ENCODE peak calls at places on chromosome 3, in four cellular contexts. J is HCT116, N is HL-60, O is K562. S is an unnamed sample.

GRCh38 chr3:13834258-13835035 is 45.4 kb downstream of the WNT7A start:
- DNase-seq in J (no peak), N (no peak), O (no peak), S (no peak)

GRCh38 chr3:22922317-22922716 is 280.8 kb upstream of the UBE2E2 start:
- DNase-seq in J (no peak), N (no peak), O (no peak), S (peak)

GRCh38 chr3:128060473-128061381 is 8.5 kb downstream of the SEC61A1 start:
- DNase-seq in J (no peak), N (no peak), O (no peak), S (no peak)

GRCh38 chr3:99884484-99884883 is 66.8 kb downstream of the CMSS1 start:
- DNase-seq in J (no peak), N (no peak), O (no peak), S (no peak)

GRCh38 chr3:11924518-11924917 is 77.8 kb upstream of the TAMM41 start:
- DNase-seq in J (no peak), N (no peak), O (no peak), S (peak)

GRCh38 chr3:127779747-127780146 is 42.6 kb downstream of the MGLL start:
- DNase-seq in J (no peak), N (no peak), O (no peak), S (no peak)

GRCh38 chr3:120767106-120767505 is 24.6 kb downstream of the GTF2E1 start:
- DNase-seq in J (no peak), N (no peak), O (no peak), S (no peak)

GRCh38 chr3:53161820-53162671 is 1.0 kb downstream of the PRKCD start:
- DNase-seq in J (no peak), N (no peak), O (peak), S (peak)

GRCh38 chr3:178295257-178295912 is 240.9 kb upstream of the KCNMB2 start:
- DNase-seq in J (no peak), N (no peak), O (no peak), S (no peak)

GRCh38 chr3:143433787-143434378 is 314.3 kb downstream of the CHST2 start:
- DNase-seq in J (peak), N (no peak), O (peak), S (peak)

GRCh38 chr3:111326144-111326995 is 215.6 kb upstream of the CD96 start:
- DNase-seq in J (no peak), N (no peak), O (no peak), S (no peak)

GRCh38 chr3:168266335-168266734 is 170.6 kb upstream of the GOLIM4 start:
- DNase-seq in J (no peak), N (no peak), O (no peak), S (no peak)

GRCh38 chr3:168267179-168267578 is 171.5 kb upstream of the GOLIM4 start:
- DNase-seq in J (no peak), N (no peak), O (no peak), S (no peak)

GRCh38 chr3:168273917-168274316 is 178.2 kb upstream of the GOLIM4 start:
- DNase-seq in J (no peak), N (no peak), O (no peak), S (no peak)

GRCh38 chr3:168272343-168272984 is 176.7 kb upstream of the GOLIM4 start:
- DNase-seq in J (no peak), N (no peak), O (no peak), S (peak)

GRCh38 chr3:168269019-168269418 is 173.3 kb upstream of the GOLIM4 start:
- DNase-seq in J (no peak), N (no peak), O (no peak), S (no peak)
- TF ChIP-seq REST in J (no peak), N (no peak), O (no peak), S (no peak)

GRCh38 chr3:54432975-54433374 is 310.6 kb downstream of the CACNA2D3 start:
- DNase-seq in J (no peak), N (no peak), O (no peak), S (no peak)

GRCh38 chr3:54427951-54428871 is 305.9 kb downstream of the CACNA2D3 start:
- DNase-seq in J (peak), N (peak), O (peak), S (peak)

GRCh38 chr3:54434761-54435160 is 312.4 kb downstream of the CACNA2D3 start:
- DNase-seq in J (no peak), N (no peak), O (no peak), S (no peak)

DNA sequence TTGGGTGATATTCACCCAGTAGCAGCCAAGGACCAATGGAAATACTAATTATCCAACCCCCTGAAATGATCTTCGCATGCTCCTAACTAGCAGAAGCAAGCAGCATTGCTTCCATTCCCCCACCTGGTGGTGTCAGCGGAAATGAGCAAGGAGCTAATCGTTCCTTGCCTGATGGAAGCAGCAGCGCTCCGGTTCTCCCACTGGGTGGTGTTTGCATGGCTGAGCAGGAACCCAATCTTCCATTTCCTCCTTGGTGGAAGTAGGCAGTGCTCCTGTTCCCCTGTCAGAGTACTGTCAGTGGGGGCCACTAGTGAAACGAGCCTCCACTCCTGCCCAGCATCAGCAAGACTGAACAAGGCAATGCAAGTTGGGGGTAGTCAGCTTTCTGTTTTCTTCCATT is 311.5 kb downstream of the CACNA2D3 start:
- DNase-seq in J (peak), N (no peak), O (peak), S (peak)
- TF ChIP-seq CTCF in J (peak), N (no peak), O (peak), S (peak)

GRCh38 chr3:42709621-42710020 is 7.0 kb upstream of the HHATL start:
- DNase-seq in J (no peak), N (no peak), O (no peak), S (no peak)

GRCh38 chr3:42710323-42711021 is 7.9 kb upstream of the HHATL start:
- DNase-seq in J (no peak), N (no peak), O (no peak), S (no peak)

GRCh38 chr3:42706721-42707619 is 4.4 kb upstream of the HHATL start:
- DNase-seq in J (no peak), N (no peak), O (no peak), S (no peak)

GRCh38 chr3:42707620-42708355 is 5.2 kb upstream of the HHATL start:
- DNase-seq in J (no peak), N (no peak), O (no peak), S (no peak)

GRCh38 chr3:42708611-42709151 is 6.1 kb upstream of the HHATL start:
- DNase-seq in J (no peak), N (no peak), O (no peak), S (no peak)
- H3K27ac ChIP-seq in J (no peak), N (no peak), O (no peak), S (no peak)

GRCh38 chr3:123070471-123070870 is 3.6 kb downstream of the PDIA5 start:
- DNase-seq in J (no peak), N (no peak), O (no peak), S (no peak)
- TF ChIP-seq REST in J (no peak), N (no peak), O (no peak), S (no peak)

DNA sequence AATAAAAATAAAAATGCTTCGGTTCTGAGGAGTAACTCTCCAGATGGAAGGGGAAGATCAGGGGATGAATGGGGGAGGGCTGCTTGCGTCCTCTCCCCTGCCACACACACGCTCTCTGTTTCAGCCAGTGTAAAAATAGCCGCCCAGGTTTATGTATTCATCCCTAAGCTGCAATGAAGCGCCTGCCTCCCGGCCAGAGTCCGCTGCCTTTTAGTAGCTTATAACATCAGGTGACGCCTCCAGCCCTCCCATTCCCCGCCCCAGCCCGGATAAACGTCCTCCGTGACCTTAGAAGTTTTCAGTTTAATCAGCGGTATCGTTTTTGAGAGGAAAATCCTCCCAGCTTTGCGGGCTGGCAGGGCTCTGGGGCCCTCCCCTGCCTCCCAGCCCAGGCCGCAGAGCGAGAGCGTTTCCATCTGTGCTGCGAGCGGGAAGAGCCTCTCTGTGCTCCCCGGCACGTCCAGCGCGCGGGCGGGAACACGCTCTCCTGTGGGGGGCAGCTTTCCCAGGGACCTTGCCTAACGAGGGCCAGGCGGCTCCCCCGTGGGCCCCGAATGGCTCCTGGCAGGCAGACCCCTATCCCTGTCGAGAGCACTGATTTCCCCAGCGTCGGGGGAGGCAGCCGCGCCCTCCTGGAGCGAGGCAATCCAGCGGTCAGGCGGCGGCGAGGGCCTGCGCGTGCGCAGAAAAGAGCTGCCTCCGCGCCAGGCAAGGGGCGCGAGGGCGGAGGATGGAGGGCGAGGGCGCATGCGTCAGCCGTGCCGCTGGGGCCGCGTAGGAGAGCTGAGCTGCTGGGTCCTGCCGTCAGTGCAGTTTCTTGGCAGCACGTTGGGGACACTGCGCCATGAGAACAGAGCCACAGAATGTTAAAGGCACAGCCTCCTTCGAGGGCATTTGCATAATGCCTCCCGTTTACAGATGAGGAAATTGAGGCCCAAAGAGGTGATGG is 71.2 kb downstream of the CCNL1 start:
- DNase-seq in J (peak), N (peak), O (peak), S (peak)
- TF ChIP-seq CTCF in J (peak), N (no peak), O (no peak), S (peak)

GRCh38 chr3:126751611-126752302 is 47.7 kb downstream of the CHCHD6 start:
- DNase-seq in J (no peak), N (no peak), O (no peak), S (peak)

GRCh38 chr3:126750760-126751129 is 46.7 kb downstream of the CHCHD6 start:
- DNase-seq in J (no peak), N (no peak), O (no peak), S (peak)

GRCh38 chr3:126752303-126753190 is 48.5 kb downstream of the CHCHD6 start:
- DNase-seq in J (peak), N (peak), O (peak), S (peak)

GRCh38 chr3:126755866-126756265 is 51.8 kb downstream of the CHCHD6 start:
- DNase-seq in J (no peak), N (no peak), O (no peak), S (no peak)

DNA sequence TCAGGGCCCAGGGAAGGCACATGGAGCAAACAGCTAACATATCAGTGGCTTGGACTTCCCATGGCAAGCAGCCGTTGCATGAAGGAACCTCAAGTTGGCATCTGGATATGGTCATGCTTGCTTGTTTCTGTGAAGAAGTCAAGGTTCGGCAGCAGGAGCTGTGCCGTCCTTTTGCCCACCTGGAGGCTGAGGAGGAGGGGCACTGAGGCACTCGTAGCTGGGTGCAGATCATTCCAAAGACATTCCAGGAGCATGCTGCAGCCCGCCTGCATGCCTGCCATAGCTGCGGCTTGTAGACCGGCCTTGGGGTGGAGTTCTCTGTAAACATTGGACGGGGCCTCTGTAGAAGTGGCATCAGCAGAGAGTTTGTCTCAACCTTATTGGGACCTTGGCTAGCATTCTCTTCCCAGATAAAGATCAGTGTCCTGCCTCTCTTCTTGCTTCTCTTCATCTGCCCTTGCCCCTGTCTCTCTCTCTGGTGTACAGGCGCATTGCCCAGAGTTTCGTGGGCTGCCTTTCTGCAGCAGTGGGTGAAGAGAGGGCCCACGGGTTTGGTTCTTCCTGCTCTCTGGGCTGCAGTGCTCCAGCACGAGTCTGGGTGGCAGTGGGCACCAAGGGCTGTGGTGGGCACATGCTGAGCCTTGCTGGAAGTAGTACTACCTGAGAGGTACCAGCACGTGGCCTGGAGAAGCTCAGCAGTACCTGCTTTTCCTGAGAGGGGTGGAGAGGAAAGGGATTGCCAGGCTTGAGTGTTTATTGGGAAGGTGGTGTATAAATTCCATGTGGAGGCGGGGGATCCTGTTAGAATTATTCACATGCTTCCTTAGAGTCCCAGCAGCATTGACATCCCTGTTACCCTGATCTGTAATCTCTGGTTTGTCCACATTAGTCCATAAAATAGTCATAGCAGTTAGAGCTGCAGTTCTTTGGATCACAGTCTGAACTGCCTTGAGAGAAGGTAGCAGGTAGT is 49.4 kb downstream of the CHCHD6 start:
- DNase-seq in J (no peak), N (no peak), O (no peak), S (no peak)
- H3K27ac ChIP-seq in J (no peak), N (no peak), O (no peak), S (peak)

GRCh38 chr3:48918388-48919214 is at the start of gene ARIH2:
- DNase-seq in J (peak), N (peak), O (peak), S (peak)
- TF ChIP-seq REST in J (no peak), N (no peak), O (no peak), S (no peak)

DNA sequence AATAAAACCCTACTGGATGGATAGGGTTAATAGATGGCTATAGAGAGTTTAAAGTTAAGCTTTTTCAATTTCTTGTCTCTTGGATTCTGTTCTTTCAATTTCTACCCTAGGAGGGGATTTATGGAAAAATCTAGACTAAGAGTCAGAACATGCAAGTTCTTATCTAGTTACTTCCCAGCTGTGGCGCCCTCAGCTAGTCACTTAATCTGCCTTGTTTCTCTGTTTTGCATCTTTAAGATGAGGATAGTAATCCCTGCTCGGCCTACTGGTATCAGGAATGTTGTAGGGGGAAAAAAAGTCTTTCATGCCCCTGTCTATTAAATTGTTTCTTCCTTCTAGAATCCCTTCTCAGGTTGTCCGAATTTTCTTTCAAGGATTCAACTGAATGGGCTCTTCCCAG is 4.3 kb downstream of the KCTD6 start:
- DNase-seq in J (no peak), N (no peak), O (no peak), S (no peak)
- TF ChIP-seq CTCF in J (no peak), N (no peak), O (no peak), S (no peak)